ENCODE peak calls at places on chromosome 1, in ten cellular contexts. V is KG1; E is mesothelial cell of epicardium; L is amniotic stem cell; Q is brain microvascular endothelial cell; H is activated CD8-positive, alpha-beta T cell treated with anti-CD3 and anti-CD28 coated beads, Interleukin-2, amount 10 ng/mL, durations not matched to agents 7 days and 5 days; Z is kidney glomerular epithelial cell; U is breast epithelium; J is NCI-H1092; Y is activated CD4-positive, alpha-beta T cell treated with anti-CD3 and anti-CD28 coated beads for 36 hours. P is an unnamed sample.

GRCh38 chr1:94228640-94229375 is 8.6 kb downstream of the ARHGAP29 start:
- DNase-seq in V (no peak), E (no peak), L (no peak), Q (no peak), H (no peak), Z (no peak), U (no peak), J (no peak), Y (no peak), P (no peak)

GRCh38 chr1:99702221-99702620 is 56.3 kb downstream of the PALMD start:
- DNase-seq in V (no peak), E (no peak), L (no peak), Q (no peak), H (no peak), Z (no peak), U (no peak), J (no peak), Y (no peak), P (no peak)

GRCh38 chr1:30788580-30789387 is 31.2 kb upstream of the LAPTM5 start:
- DNase-seq in V (no peak), E (no peak), L (no peak), Q (no peak), H (no peak), Z (no peak), U (no peak), J (no peak), Y (no peak), P (no peak)

GRCh38 chr1:164948101-164948500 is 389.1 kb downstream of the PBX1 start:
- DNase-seq in V (no peak), E (no peak), L (no peak), Q (no peak), H (no peak), Z (no peak), U (no peak), J (no peak), Y (no peak), P (no peak)

GRCh38 chr1:20896824-20897223 is 109.7 kb upstream of the HP1BP3 start:
- DNase-seq in V (no peak), E (no peak), L (no peak), Q (peak), H (no peak), Z (peak), U (no peak), J (no peak), Y (no peak), P (peak)

GRCh38 chr1:235882816-235883215 is 16.1 kb upstream of the LYST start:
- DNase-seq in V (no peak), E (no peak), L (no peak), Q (no peak), H (no peak), Z (no peak), U (no peak), J (no peak), Y (no peak), P (no peak)

GRCh38 chr1:205532996-205533728 is 28.7 kb downstream of the CDK18 start:
- DNase-seq in V (no peak), E (no peak), L (no peak), Q (no peak), H (no peak), Z (no peak), U (no peak), J (no peak), Y (no peak), P (no peak)

GRCh38 chr1:7186382-7187120 is 401.3 kb downstream of the CAMTA1 start:
- DNase-seq in V (no peak), E (no peak), L (no peak), Q (no peak), H (no peak), Z (no peak), U (no peak), J (no peak), Y (no peak), P (no peak)

GRCh38 chr1:246800800-246801199 is 76.6 kb downstream of the SCCPDH start:
- DNase-seq in V (no peak), E (no peak), L (no peak), Q (no peak), H (no peak), Z (no peak), U (no peak), J (no peak), Y (no peak), P (no peak)

GRCh38 chr1:14627608-14628489 is 29.4 kb downstream of the KAZN start:
- DNase-seq in V (no peak), E (no peak), L (no peak), Q (no peak), H (no peak), Z (no peak), U (no peak), J (no peak), Y (no peak), P (no peak)